ENCODE peak calls at places on chromosomes 3 and 15, in six cellular contexts. D is cerebellar cortex; I is MV-4-11; Q is left ventricle myocardium superior; P is stimulated activated CD4-positive, alpha-beta T cell treated with anti-CD3 and anti-CD28 coated beads, Interleukin-2, amount 100 ng/mL, for 48 hours; Z is aorta. K is an unnamed sample.

GRCh38 chr15:66484539-66485112 is 12.9 kb downstream of the SNAPC5 start:
- DNase-seq in Z (no peak), Q (no peak), D (no peak), P (no peak), I (peak; percentile 19), K (no peak)

GRCh38 chr3:171459130-171459941 is 869 bp downstream of the TNIK start:
- DNase-seq in Q (peak; percentile 50), P (peak; percentile 31), I (no peak), Z (no peak), D (peak; percentile 48), K (peak; percentile 25)

GRCh38 chr15:93265046-93265658 is 176.1 kb upstream of the RGMA start:
- DNase-seq in D (no peak), P (no peak), Q (no peak), I (no peak), Z (no peak), K (no peak)

GRCh38 chr3:414063-414462 is 217.5 kb downstream of the CHL1 start:
- DNase-seq in D (peak; percentile 46), Z (no peak), Q (no peak), I (no peak), P (no peak), K (no peak)

GRCh38 chr3:167151671-167152070 is 228.4 kb downstream of the ZBBX start:
- DNase-seq in Q (no peak), D (no peak), I (peak; percentile 50), P (no peak), Z (no peak), K (no peak)

GRCh38 chr3:12984023-12984823 is 89.0 kb downstream of the IQSEC1 start:
- DNase-seq in D (peak; percentile 85), Z (no peak), Q (peak; percentile 71), P (peak; percentile 63), I (peak; percentile 70), K (peak; percentile 78)

GRCh38 chr3:186988806-186989205 is 58.5 kb downstream of the ST6GAL1 start:
- DNase-seq in Z (no peak), I (no peak), Q (no peak), P (no peak), D (no peak), K (no peak)

GRCh38 chr15:70272565-70273355 is 175.0 kb upstream of the TLE3 start:
- DNase-seq in P (no peak), D (no peak), Z (peak; percentile 30), I (peak; percentile 5), Q (no peak), K (no peak)

GRCh38 chr3:105878061-105878460 is 9.2 kb upstream of the CBLB start:
- DNase-seq in P (no peak), I (no peak), Z (no peak), D (no peak), Q (no peak), K (no peak)

GRCh38 chr15:71512281-71513016 is 297.9 kb upstream of the NR2E3 start:
- DNase-seq in I (no peak), D (no peak), P (no peak), Q (no peak), Z (no peak), K (no peak)

GRCh38 chr15:101042320-101042719 is 123.2 kb downstream of the LRRK1 start:
- DNase-seq in Q (no peak), I (no peak), Z (no peak), D (no peak), P (no peak), K (no peak)

GRCh38 chr3:148955544-148956346 is 35.6 kb upstream of the GYG1 start:
- DNase-seq in Z (peak; percentile 66), I (peak; percentile 38), Q (no peak), P (no peak), D (peak; percentile 73), K (peak; percentile 19)

GRCh38 chr3:157081681-157082210 is 78.2 kb downstream of the CCNL1 start:
- DNase-seq in D (peak; percentile 86), Q (peak; percentile 93), P (peak; percentile 91), I (no peak), Z (peak; percentile 94), K (peak; percentile 91)

GRCh38 chr15:92682772-92683510 is 27.4 kb upstream of the FAM174B start:
- DNase-seq in Z (no peak), D (no peak), Q (no peak), I (no peak), P (no peak), K (no peak)

GRCh38 chr3:148101061-148101460 is 596.6 kb upstream of the AGTR1 start:
- DNase-seq in I (no peak), Z (no peak), Q (no peak), P (no peak), D (peak; percentile 4), K (no peak)

GRCh38 chr15:40787991-40788390 is 18.2 kb downstream of the C15orf62 start:
- DNase-seq in I (no peak), P (no peak), Q (no peak), D (peak; percentile 26), Z (peak; percentile 21), K (peak; percentile 9)

GRCh38 chr3:149917124-149917667 is 53.5 kb downstream of the PFN2 start:
- DNase-seq in I (peak; percentile 91), Z (no peak), Q (no peak), P (no peak), D (no peak), K (no peak)

GRCh38 chr3:81451611-81452010 is 309.8 kb downstream of the GBE1 start:
- DNase-seq in Q (no peak), I (no peak), Z (no peak), D (no peak), P (no peak), K (no peak)

GRCh38 chr3:141321109-141321497 is 47.2 kb upstream of the ZBTB38 start:
- DNase-seq in D (no peak), Q (no peak), P (no peak), I (no peak), Z (no peak), K (no peak)

GRCh38 chr15:92817339-92817886 is 82.7 kb upstream of the CHD2 start:
- DNase-seq in P (no peak), Q (no peak), D (peak; percentile 30), I (peak; percentile 74), Z (no peak), K (no peak)

GRCh38 chr15:47932829-47933696 is 187.7 kb upstream of the SLC24A5 start:
- DNase-seq in D (no peak), Q (no peak), Z (no peak), P (no peak), I (no peak), K (no peak)

GRCh38 chr3:149596136-149596770 is 61.6 kb downstream of the WWTR1 start:
- DNase-seq in Q (no peak), P (no peak), Z (no peak), D (no peak), I (no peak), K (no peak)

GRCh38 chr3:67619966-67620365 is 34.4 kb downstream of the SUCLG2 start:
- DNase-seq in Z (no peak), P (no peak), D (no peak), I (no peak), Q (no peak), K (no peak)

GRCh38 chr15:87528873-87529272 is 727.7 kb downstream of the NTRK3 start:
- DNase-seq in Q (no peak), I (no peak), Z (no peak), D (no peak), P (no peak), K (no peak)

GRCh38 chr3:126525091-126525852 is 1.3 kb downstream of the CHST13 start:
- DNase-seq in I (no peak), D (no peak), Q (no peak), Z (peak; percentile 44), P (no peak), K (peak; percentile 32)

GRCh38 chr3:159604151-159604581 is 384.5 kb upstream of the IL12A start:
- DNase-seq in I (no peak), Q (peak; percentile 91), D (no peak), P (no peak), Z (no peak), K (no peak)

GRCh38 chr3:30531017-30531570 is 75.3 kb upstream of the TGFBR2 start:
- DNase-seq in P (no peak), Q (no peak), D (no peak), Z (no peak), I (no peak), K (no peak)

GRCh38 chr3:140863481-140864084 is 78.1 kb upstream of the SLC25A36 start:
- DNase-seq in Q (no peak), D (peak; percentile 42), I (peak; percentile 15), Z (no peak), P (peak; percentile 49), K (peak; percentile 13)

GRCh38 chr15:74683758-74684157 is 12.1 kb downstream of the EDC3 start:
- DNase-seq in P (no peak), D (no peak), I (no peak), Q (no peak), Z (no peak), K (no peak)

GRCh38 chr15:90552162-90552928 is 22.6 kb downstream of the CRTC3 start:
- DNase-seq in D (no peak), P (no peak), Q (no peak), I (no peak), Z (no peak), K (peak; percentile 35)

GRCh38 chr15:74383695-74384565 is 16.5 kb upstream of the CYP11A1 start:
- DNase-seq in Q (no peak), P (no peak), I (no peak), D (no peak), Z (peak; percentile 5), K (no peak)

GRCh38 chr3:111472556-111472955 is 69.4 kb upstream of the CD96 start:
- DNase-seq in Z (no peak), Q (no peak), D (no peak), P (no peak), I (no peak), K (no peak)